ENCODE peak calls at places on chromosomes 7 and 10, in ten cellular contexts. Q, O, R, G, U, H, Y, K, W and F are unnamed samples.

GRCh38 chr7:91651986-91652385 is 228.5 kb downstream of the MTERF1 start:
- DNase-seq in Q (no peak), O (no peak), R (no peak), G (no peak), U (no peak), H (no peak), Y (no peak), K (no peak), W (no peak), F (no peak)

GRCh38 chr7:133795061-133795460 is 332.1 kb upstream of the LRGUK start:
- DNase-seq in Q (no peak), O (no peak), R (no peak), G (no peak), U (no peak), H (no peak), Y (no peak), K (no peak), W (no peak), F (no peak)

GRCh38 chr10:68109312-68109711 is at the start of gene MYPN:
- DNase-seq in Q (no peak), O (no peak), R (no peak), G (no peak), U (no peak), H (no peak), Y (no peak), K (no peak), W (no peak), F (no peak)

GRCh38 chr7:34277016-34277800 is 371.9 kb downstream of the BMPER start:
- DNase-seq in Q (no peak), O (no peak), R (peak), G (peak), U (no peak), H (peak), Y (peak), K (no peak), W (no peak), F (no peak)

GRCh38 chr7:98869374-98870070 is at the start of gene TMEM130:
- DNase-seq in Q (no peak), O (no peak), R (no peak), G (no peak), U (no peak), H (no peak), Y (no peak), K (no peak), W (no peak), F (no peak)

GRCh38 chr10:43863859-43864591 is 215.3 kb upstream of the ZNF32 start:
- DNase-seq in Q (no peak), O (no peak), R (peak), G (peak), U (no peak), H (no peak), Y (peak), K (no peak), W (peak), F (no peak)

GRCh38 chr10:126966938-126967337 is 61.7 kb downstream of the DOCK1 start:
- DNase-seq in Q (no peak), O (no peak), R (no peak), G (no peak), U (no peak), H (no peak), Y (no peak), K (no peak), W (no peak), F (no peak)

GRCh38 chr7:55545496-55545895 is 26.8 kb downstream of the VOPP1 start:
- DNase-seq in Q (no peak), O (no peak), R (peak), G (peak), U (no peak), H (no peak), Y (peak), K (no peak), W (peak), F (no peak)

GRCh38 chr7:95229301-95229700 is 95.0 kb downstream of the PON1 start:
- DNase-seq in Q (no peak), O (no peak), R (no peak), G (no peak), U (no peak), H (no peak), Y (no peak), K (no peak), W (no peak), F (no peak)

GRCh38 chr7:130022115-130022514 is 29.1 kb downstream of the ZC3HC1 start:
- DNase-seq in Q (no peak), O (no peak), R (no peak), G (no peak), U (no peak), H (no peak), Y (no peak), K (no peak), W (no peak), F (no peak)

GRCh38 chr10:123021517-123021916 is 12.7 kb downstream of the ACADSB start:
- DNase-seq in Q (no peak), O (no peak), R (no peak), G (peak), U (no peak), H (no peak), Y (no peak), K (no peak), W (no peak), F (no peak)

GRCh38 chr7:157474685-157475084 is 137.9 kb downstream of the DNAJB6 start:
- DNase-seq in Q (peak), O (no peak), R (peak), G (peak), U (no peak), H (no peak), Y (no peak), K (no peak), W (no peak), F (peak)

GRCh38 chr7:3312583-3312982 is 11.5 kb downstream of the SDK1 start:
- DNase-seq in Q (no peak), O (no peak), R (no peak), G (no peak), U (no peak), H (no peak), Y (no peak), K (no peak), W (no peak), F (no peak)

GRCh38 chr7:81218480-81219106 is 299.7 kb upstream of the SEMA3C start:
- DNase-seq in Q (no peak), O (no peak), R (no peak), G (no peak), U (no peak), H (no peak), Y (no peak), K (no peak), W (no peak), F (no peak)

GRCh38 chr10:74598891-74599566 is 227.4 kb upstream of the KAT6B start:
- DNase-seq in Q (no peak), O (no peak), R (peak), G (no peak), U (no peak), H (no peak), Y (peak), K (no peak), W (no peak), F (no peak)

GRCh38 chr10:69636626-69637550 is 6.8 kb downstream of the FAM241B start:
- DNase-seq in Q (peak), O (no peak), R (peak), G (peak), U (no peak), H (no peak), Y (no peak), K (no peak), W (peak), F (peak)

GRCh38 chr10:129690248-129691070 is 223.4 kb downstream of the MGMT start:
- DNase-seq in Q (no peak), O (no peak), R (peak), G (no peak), U (no peak), H (no peak), Y (no peak), K (no peak), W (peak), F (no peak)

GRCh38 chr7:87058739-87059524 is 522 bp downstream of the ELAPOR2 start:
- DNase-seq in Q (peak), O (no peak), R (no peak), G (peak), U (peak), H (peak), Y (no peak), K (no peak), W (peak), F (peak)

GRCh38 chr10:75195035-75195763 is 15.4 kb upstream of the VDAC2 start:
- DNase-seq in Q (no peak), O (no peak), R (peak), G (no peak), U (no peak), H (no peak), Y (peak), K (no peak), W (peak), F (no peak)